ENCODE peak calls at places on chromosome 12, in ten cellular contexts. One of them, this sample, is unnamed.

GRCh38 chr12:94831081-94831747 is 172.3 kb downstream of the NDUFA12 start:
- DNase-seq in GM06990: peak
- DNase-seq in transverse colon: peak
- DNase-seq in GM10248: peak
- DNase-seq in upper lobe of right lung: no peak
- DNase-seq in fibroblast of the aortic adventitia: no peak
- DNase-seq in lung: no peak
- DNase-seq in endothelial cell: no peak
- DNase-seq in A549: no peak
- DNase-seq in AG10803: no peak
- DNase-seq in this sample: peak

GRCh38 chr12:112941528-112942335 is 3.5 kb downstream of the OAS3 start:
- DNase-seq in GM06990: no peak
- DNase-seq in upper lobe of right lung: no peak
- DNase-seq in endothelial cell: no peak
- DNase-seq in GM10248: no peak
- DNase-seq in transverse colon: no peak
- DNase-seq in AG10803: no peak
- DNase-seq in A549: no peak
- DNase-seq in lung: no peak
- DNase-seq in fibroblast of the aortic adventitia: no peak
- DNase-seq in this sample: no peak

GRCh38 chr12:14948672-14949071 is 10.3 kb upstream of the ERP27 start:
- DNase-seq in upper lobe of right lung: no peak
- DNase-seq in AG10803: peak
- DNase-seq in endothelial cell: peak
- DNase-seq in GM06990: peak
- DNase-seq in transverse colon: peak
- DNase-seq in A549: peak
- DNase-seq in lung: peak
- DNase-seq in GM10248: peak
- DNase-seq in fibroblast of the aortic adventitia: peak
- DNase-seq in this sample: peak

GRCh38 chr12:1881936-1882335 is 36.5 kb downstream of the CACNA2D4 start:
- DNase-seq in transverse colon: no peak
- DNase-seq in upper lobe of right lung: no peak
- DNase-seq in GM06990: no peak
- DNase-seq in lung: no peak
- DNase-seq in A549: no peak
- DNase-seq in GM10248: no peak
- DNase-seq in fibroblast of the aortic adventitia: no peak
- DNase-seq in endothelial cell: no peak
- DNase-seq in AG10803: no peak
- DNase-seq in this sample: no peak

GRCh38 chr12:1918875-1919236 is 404 bp upstream of the CACNA2D4 start:
- DNase-seq in A549: no peak
- DNase-seq in AG10803: no peak
- DNase-seq in transverse colon: no peak
- DNase-seq in fibroblast of the aortic adventitia: no peak
- DNase-seq in GM06990: no peak
- DNase-seq in endothelial cell: no peak
- DNase-seq in GM10248: no peak
- DNase-seq in lung: peak
- DNase-seq in upper lobe of right lung: no peak
- DNase-seq in this sample: no peak

GRCh38 chr12:42482820-42483533 is 106.6 kb downstream of the PRICKLE1 start:
- DNase-seq in upper lobe of right lung: peak
- DNase-seq in lung: peak
- DNase-seq in GM10248: peak
- DNase-seq in A549: peak
- DNase-seq in transverse colon: peak
- DNase-seq in AG10803: peak
- DNase-seq in fibroblast of the aortic adventitia: peak
- DNase-seq in GM06990: peak
- DNase-seq in endothelial cell: peak
- DNase-seq in this sample: peak

GRCh38 chr12:108560752-108561719 is at the start of gene SART3:
- DNase-seq in AG10803: peak
- DNase-seq in GM06990: peak
- DNase-seq in lung: peak
- DNase-seq in A549: peak
- DNase-seq in upper lobe of right lung: peak
- DNase-seq in fibroblast of the aortic adventitia: peak
- DNase-seq in GM10248: peak
- DNase-seq in transverse colon: peak
- DNase-seq in endothelial cell: peak
- DNase-seq in this sample: peak

GRCh38 chr12:120117961-120118709 is 1.6 kb upstream of the RAB35 start:
- DNase-seq in GM10248: no peak
- DNase-seq in transverse colon: no peak
- DNase-seq in upper lobe of right lung: no peak
- DNase-seq in fibroblast of the aortic adventitia: peak
- DNase-seq in endothelial cell: no peak
- DNase-seq in GM06990: no peak
- DNase-seq in AG10803: peak
- DNase-seq in A549: peak
- DNase-seq in lung: no peak
- DNase-seq in this sample: no peak

GRCh38 chr12:53616950-53617349 is 9.2 kb downstream of the ATF7 start:
- DNase-seq in AG10803: no peak
- DNase-seq in fibroblast of the aortic adventitia: no peak
- DNase-seq in A549: no peak
- DNase-seq in GM06990: no peak
- DNase-seq in GM10248: no peak
- DNase-seq in transverse colon: no peak
- DNase-seq in endothelial cell: no peak
- DNase-seq in upper lobe of right lung: peak
- DNase-seq in lung: no peak
- DNase-seq in this sample: no peak

GRCh38 chr12:92593734-92594402 is 108.9 kb upstream of the PLEKHG7 start:
- DNase-seq in AG10803: peak
- DNase-seq in upper lobe of right lung: peak
- DNase-seq in A549: peak
- DNase-seq in lung: no peak
- DNase-seq in GM10248: peak
- DNase-seq in fibroblast of the aortic adventitia: peak
- DNase-seq in endothelial cell: no peak
- DNase-seq in transverse colon: peak
- DNase-seq in GM06990: peak
- DNase-seq in this sample: peak

GRCh38 chr12:47413806-47414205 is 292.0 kb downstream of the RPAP3 start:
- DNase-seq in lung: no peak
- DNase-seq in AG10803: peak
- DNase-seq in GM06990: no peak
- DNase-seq in fibroblast of the aortic adventitia: peak
- DNase-seq in endothelial cell: no peak
- DNase-seq in A549: no peak
- DNase-seq in upper lobe of right lung: no peak
- DNase-seq in transverse colon: no peak
- DNase-seq in GM10248: no peak
- DNase-seq in this sample: no peak

GRCh38 chr12:21696603-21697002 is 39.0 kb upstream of the LDHB start:
- DNase-seq in A549: no peak
- DNase-seq in upper lobe of right lung: no peak
- DNase-seq in endothelial cell: no peak
- DNase-seq in AG10803: peak
- DNase-seq in transverse colon: no peak
- DNase-seq in GM06990: no peak
- DNase-seq in fibroblast of the aortic adventitia: no peak
- DNase-seq in GM10248: no peak
- DNase-seq in lung: no peak
- DNase-seq in this sample: no peak

GRCh38 chr12:21694660-21695059 is 37.0 kb upstream of the LDHB start:
- DNase-seq in lung: no peak
- DNase-seq in GM10248: no peak
- DNase-seq in fibroblast of the aortic adventitia: no peak
- DNase-seq in GM06990: no peak
- DNase-seq in transverse colon: no peak
- DNase-seq in upper lobe of right lung: no peak
- DNase-seq in A549: no peak
- DNase-seq in endothelial cell: no peak
- DNase-seq in AG10803: no peak
- DNase-seq in this sample: no peak

GRCh38 chr12:21699851-21700250 is 42.2 kb upstream of the LDHB start:
- DNase-seq in GM10248: no peak
- DNase-seq in AG10803: peak
- DNase-seq in lung: no peak
- DNase-seq in fibroblast of the aortic adventitia: no peak
- DNase-seq in transverse colon: no peak
- DNase-seq in A549: no peak
- DNase-seq in endothelial cell: no peak
- DNase-seq in upper lobe of right lung: no peak
- DNase-seq in GM06990: no peak
- DNase-seq in this sample: no peak

GRCh38 chr12:21695896-21696295 is 38.3 kb upstream of the LDHB start:
- DNase-seq in upper lobe of right lung: no peak
- DNase-seq in lung: no peak
- DNase-seq in endothelial cell: no peak
- DNase-seq in transverse colon: no peak
- DNase-seq in GM10248: no peak
- DNase-seq in GM06990: no peak
- DNase-seq in fibroblast of the aortic adventitia: peak
- DNase-seq in AG10803: peak
- DNase-seq in A549: no peak
- DNase-seq in this sample: no peak

DNA sequence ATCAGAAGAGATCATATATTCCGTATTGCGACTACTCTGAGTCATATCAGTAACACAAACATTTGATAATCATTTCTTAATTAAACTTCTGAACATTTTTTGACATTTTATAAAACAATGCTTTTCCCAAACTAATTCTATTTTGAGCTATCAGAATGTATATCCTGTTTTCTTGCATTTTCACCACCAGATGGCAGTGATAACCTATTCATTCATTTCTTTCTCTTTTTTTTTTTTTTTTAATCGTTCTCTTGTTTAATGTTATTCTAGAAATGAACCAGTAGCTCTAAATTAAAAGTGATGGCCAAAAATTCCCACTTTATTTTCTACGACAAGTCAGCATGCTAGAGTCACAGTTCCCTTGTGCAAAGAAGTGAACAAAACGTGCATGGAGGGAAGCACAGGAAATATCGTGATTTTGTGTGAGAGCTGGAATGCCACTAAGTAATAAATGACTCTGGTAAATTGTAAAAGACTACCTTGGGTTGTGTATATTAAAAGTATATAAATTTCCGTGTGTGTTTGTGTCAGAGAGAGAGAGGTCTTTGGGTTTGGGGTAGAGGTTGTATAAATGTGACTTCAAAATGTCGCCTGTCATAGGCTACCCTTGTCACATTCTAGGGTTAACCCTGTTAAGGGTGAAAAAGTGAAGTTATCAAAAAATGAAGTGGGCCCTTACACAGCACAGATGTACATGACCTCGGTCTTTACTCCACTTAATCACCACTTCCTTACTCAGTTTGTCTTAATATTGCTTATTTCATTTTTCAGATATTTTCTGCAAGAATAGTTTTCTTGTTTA is 40.4 kb upstream of the LDHB start:
- DNase-seq in transverse colon: no peak
- DNase-seq in A549: peak
- DNase-seq in endothelial cell: no peak
- DNase-seq in fibroblast of the aortic adventitia: peak
- DNase-seq in GM10248: no peak
- DNase-seq in GM06990: no peak
- DNase-seq in upper lobe of right lung: no peak
- DNase-seq in AG10803: peak
- DNase-seq in lung: no peak
- DNase-seq in this sample: no peak
- TF ChIP-seq CTCF in transverse colon: peak
- TF ChIP-seq CTCF in A549: peak
- TF ChIP-seq CTCF in endothelial cell: peak
- TF ChIP-seq CTCF in fibroblast of the aortic adventitia: peak
- TF ChIP-seq CTCF in GM10248: peak
- TF ChIP-seq CTCF in GM06990: peak
- TF ChIP-seq CTCF in upper lobe of right lung: peak
- TF ChIP-seq CTCF in AG10803: peak
- TF ChIP-seq CTCF in lung: peak
- TF ChIP-seq CTCF in this sample: peak

GRCh38 chr12:96472384-96472783 is 17.0 kb upstream of the CFAP54 start:
- DNase-seq in endothelial cell: no peak
- DNase-seq in AG10803: peak
- DNase-seq in lung: no peak
- DNase-seq in A549: no peak
- DNase-seq in GM10248: no peak
- DNase-seq in transverse colon: no peak
- DNase-seq in GM06990: no peak
- DNase-seq in fibroblast of the aortic adventitia: peak
- DNase-seq in upper lobe of right lung: no peak
- DNase-seq in this sample: no peak
- TF ChIP-seq CTCF in endothelial cell: no peak
- TF ChIP-seq CTCF in AG10803: no peak
- TF ChIP-seq CTCF in lung: no peak
- TF ChIP-seq CTCF in A549: no peak
- TF ChIP-seq CTCF in GM10248: no peak
- TF ChIP-seq CTCF in transverse colon: no peak
- TF ChIP-seq CTCF in GM06990: no peak
- TF ChIP-seq CTCF in fibroblast of the aortic adventitia: no peak
- TF ChIP-seq CTCF in upper lobe of right lung: no peak
- TF ChIP-seq CTCF in this sample: no peak

GRCh38 chr12:74322792-74323191 is 214.8 kb upstream of the ATXN7L3B start:
- DNase-seq in A549: no peak
- DNase-seq in upper lobe of right lung: no peak
- DNase-seq in AG10803: no peak
- DNase-seq in GM06990: no peak
- DNase-seq in endothelial cell: no peak
- DNase-seq in GM10248: no peak
- DNase-seq in fibroblast of the aortic adventitia: no peak
- DNase-seq in lung: no peak
- DNase-seq in transverse colon: no peak
- DNase-seq in this sample: no peak
- TF ChIP-seq CTCF in A549: no peak
- TF ChIP-seq CTCF in upper lobe of right lung: no peak
- TF ChIP-seq CTCF in AG10803: no peak
- TF ChIP-seq CTCF in GM06990: no peak
- TF ChIP-seq CTCF in endothelial cell: no peak
- TF ChIP-seq CTCF in GM10248: no peak
- TF ChIP-seq CTCF in fibroblast of the aortic adventitia: no peak
- TF ChIP-seq CTCF in lung: no peak
- TF ChIP-seq CTCF in transverse colon: no peak
- TF ChIP-seq CTCF in this sample: no peak

DNA sequence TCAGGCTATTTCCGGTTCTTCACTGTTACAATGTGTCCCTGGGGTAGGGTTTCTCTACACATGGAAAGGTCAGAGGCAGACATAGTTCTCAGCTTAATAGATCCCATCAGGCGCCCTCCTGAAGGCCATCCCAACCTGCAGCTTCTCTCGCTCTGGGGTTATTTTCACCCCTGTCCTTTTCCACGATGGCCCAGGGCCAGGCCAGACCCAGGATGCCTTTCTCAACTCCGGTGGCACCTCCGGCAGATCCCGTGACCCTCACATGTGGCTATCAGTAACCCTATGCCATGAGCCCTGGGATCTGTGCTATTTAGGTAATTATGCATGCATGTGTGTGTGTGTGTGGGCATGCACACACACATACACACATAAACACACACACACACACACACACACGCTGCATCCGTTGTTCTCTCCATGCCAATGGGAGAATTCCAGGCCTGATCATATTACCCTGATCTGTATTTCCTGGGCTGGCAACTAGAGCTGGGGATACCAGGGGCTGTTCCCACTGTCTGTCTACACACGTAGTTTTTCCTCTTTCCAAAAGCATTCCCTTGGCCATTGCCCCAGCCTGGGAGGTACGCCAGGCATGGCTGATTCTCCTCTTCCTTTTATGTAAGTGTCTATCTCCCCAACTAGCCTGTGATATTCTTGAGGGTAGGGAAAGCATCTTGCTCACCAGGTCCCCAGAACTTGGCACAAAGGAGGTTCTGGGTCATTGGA is 51.2 kb upstream of the NOS1 start:
- DNase-seq in lung: no peak
- DNase-seq in A549: no peak
- DNase-seq in transverse colon: no peak
- DNase-seq in endothelial cell: no peak
- DNase-seq in AG10803: no peak
- DNase-seq in GM10248: no peak
- DNase-seq in GM06990: no peak
- DNase-seq in upper lobe of right lung: peak
- DNase-seq in fibroblast of the aortic adventitia: no peak
- DNase-seq in this sample: no peak
- TF ChIP-seq CTCF in lung: no peak
- TF ChIP-seq CTCF in A549: no peak
- TF ChIP-seq CTCF in transverse colon: no peak
- TF ChIP-seq CTCF in endothelial cell: no peak
- TF ChIP-seq CTCF in AG10803: no peak
- TF ChIP-seq CTCF in GM10248: no peak
- TF ChIP-seq CTCF in GM06990: no peak
- TF ChIP-seq CTCF in upper lobe of right lung: no peak
- TF ChIP-seq CTCF in fibroblast of the aortic adventitia: no peak
- TF ChIP-seq CTCF in this sample: no peak